ENCODE peak calls at places on chromosomes 6 and 20, in five cellular contexts. K, T, X, A and F are unnamed samples.
A peak's percentile ranks its signal among the peaks of the same experiment; 100 is the strongest.

GRCh38 chr6:166592818-166593217 is 6.3 kb upstream of the RAMACL start:
- DNase-seq in K (no peak), T (no peak), X (no peak), A (no peak), F (no peak)

GRCh38 chr6:93418448-93419303 is 683 bp downstream of the EPHA7 start:
- DNase-seq in K (no peak), T (peak; percentile 79), X (peak; percentile 72), A (no peak), F (peak; percentile 40)

GRCh38 chr6:29797120-29797519 is 30.5 kb upstream of the HLA-G start:
- DNase-seq in K (no peak), T (no peak), X (no peak), A (no peak), F (no peak)

GRCh38 chr20:24668791-24669190 is 199.4 kb downstream of the SYNDIG1 start:
- DNase-seq in K (no peak), T (no peak), X (peak; percentile 46), A (no peak), F (no peak)

GRCh38 chr6:157954150-157955117 is 27.2 kb upstream of the SYNJ2 start:
- DNase-seq in K (no peak), T (peak; percentile 43), X (no peak), A (no peak), F (peak; percentile 64)

GRCh38 chr20:39112196-39112743 is 150.1 kb downstream of the DHX35 start:
- DNase-seq in K (no peak), T (peak; percentile 89), X (no peak), A (peak; percentile 69), F (peak; percentile 29)

GRCh38 chr6:159989882-159990480 is 21.1 kb downstream of the IGF2R start:
- DNase-seq in K (no peak), T (no peak), X (no peak), A (no peak), F (no peak)

GRCh38 chr20:22492497-22492896 is 91.9 kb downstream of the FOXA2 start:
- DNase-seq in K (no peak), T (no peak), X (no peak), A (no peak), F (no peak)

GRCh38 chr6:110542311-110543024 is 66.1 kb upstream of the SLC22A16 start:
- DNase-seq in K (no peak), T (no peak), X (no peak), A (no peak), F (no peak)

GRCh38 chr20:1721687-1722512 is 64.3 kb upstream of the SIRPG start:
- DNase-seq in K (no peak), T (peak; percentile 88), X (no peak), A (no peak), F (no peak)

GRCh38 chr6:169779896-169780295 is 28.5 kb downstream of the ERMARD start:
- DNase-seq in K (no peak), T (no peak), X (no peak), A (no peak), F (no peak)

GRCh38 chr20:10634683-10635411 is 39.0 kb downstream of the JAG1 start:
- DNase-seq in K (no peak), T (no peak), X (no peak), A (no peak), F (peak; percentile 54)

GRCh38 chr6:20952605-20953004 is 418.3 kb downstream of the CDKAL1 start:
- DNase-seq in K (no peak), T (no peak), X (no peak), A (no peak), F (no peak)

GRCh38 chr6:132730560-132730959 is 16.7 kb upstream of the VNN1 start:
- DNase-seq in K (no peak), T (no peak), X (no peak), A (no peak), F (no peak)

GRCh38 chr20:35597186-35597585 is 18.4 kb upstream of the SPAG4 start:
- DNase-seq in K (no peak), T (no peak), X (no peak), A (no peak), F (no peak)

GRCh38 chr6:79134699-79135474 is 56.8 kb upstream of the PHIP start:
- DNase-seq in K (no peak), T (no peak), X (no peak), A (no peak), F (no peak)

GRCh38 chr20:32945710-32946221 is 58.5 kb downstream of the SUN5 start:
- DNase-seq in K (no peak), T (peak; percentile 77), X (no peak), A (no peak), F (no peak)

GRCh38 chr6:4637691-4638433 is 138.3 kb upstream of the CDYL start:
- DNase-seq in K (no peak), T (no peak), X (no peak), A (peak; percentile 46), F (no peak)

GRCh38 chr20:36251426-36251825 is 15.1 kb downstream of the AAR2 start:
- DNase-seq in K (no peak), T (no peak), X (peak; percentile 2), A (no peak), F (no peak)

GRCh38 chr6:33964387-33964786 is 160.6 kb upstream of the MLN start:
- DNase-seq in K (no peak), T (no peak), X (no peak), A (no peak), F (no peak)

GRCh38 chr6:9116026-9116425 is 680.7 kb upstream of the SLC35B3 start:
- DNase-seq in K (no peak), T (no peak), X (no peak), A (no peak), F (peak; percentile 13)

GRCh38 chr6:167683028-167683862 is 143.5 kb upstream of the AFDN start:
- DNase-seq in K (peak; percentile 81), T (no peak), X (peak; percentile 83), A (no peak), F (no peak)

GRCh38 chr6:42259841-42260395 is 42.3 kb upstream of the MRPS10 start:
- DNase-seq in K (no peak), T (no peak), X (no peak), A (peak; percentile 34), F (no peak)

GRCh38 chr6:66161546-66162108 is 454.6 kb upstream of the EYS start:
- DNase-seq in K (no peak), T (peak; percentile 34), X (no peak), A (no peak), F (no peak)

GRCh38 chr6:16514249-16514648 is 247.0 kb downstream of the ATXN1 start:
- DNase-seq in K (no peak), T (peak; percentile 72), X (no peak), A (peak; percentile 27), F (no peak)

GRCh38 chr20:50381771-50382593 is 128.2 kb upstream of the PTPN1 start:
- DNase-seq in K (no peak), T (no peak), X (no peak), A (no peak), F (no peak)

GRCh38 chr6:22113046-22113766 is 183.6 kb downstream of the PRL start:
- DNase-seq in K (peak; percentile 24), T (no peak), X (peak; percentile 67), A (no peak), F (no peak)

GRCh38 chr6:164200071-164200470 is 785.6 kb downstream of the QKI start:
- DNase-seq in K (no peak), T (no peak), X (no peak), A (no peak), F (no peak)

GRCh38 chr6:144528605-144529425 is 243.7 kb downstream of the UTRN start:
- DNase-seq in K (no peak), T (peak; percentile 41), X (no peak), A (no peak), F (no peak)

GRCh38 chr6:97306946-97307345 is 23.9 kb upstream of the MMS22L start:
- DNase-seq in K (no peak), T (no peak), X (no peak), A (no peak), F (no peak)

GRCh38 chr20:44858959-44859358 is 26.5 kb upstream of the YWHAB start:
- DNase-seq in K (no peak), T (peak; percentile 20), X (no peak), A (peak; percentile 37), F (no peak)

GRCh38 chr6:11961137-11961779 is 50.9 kb upstream of the HIVEP1 start:
- DNase-seq in K (no peak), T (no peak), X (no peak), A (no peak), F (no peak)
- TF ChIP-seq POLR2AphosphoS5 in K (no peak), T (no peak), X (no peak), A (no peak), F (no peak)

DNA sequence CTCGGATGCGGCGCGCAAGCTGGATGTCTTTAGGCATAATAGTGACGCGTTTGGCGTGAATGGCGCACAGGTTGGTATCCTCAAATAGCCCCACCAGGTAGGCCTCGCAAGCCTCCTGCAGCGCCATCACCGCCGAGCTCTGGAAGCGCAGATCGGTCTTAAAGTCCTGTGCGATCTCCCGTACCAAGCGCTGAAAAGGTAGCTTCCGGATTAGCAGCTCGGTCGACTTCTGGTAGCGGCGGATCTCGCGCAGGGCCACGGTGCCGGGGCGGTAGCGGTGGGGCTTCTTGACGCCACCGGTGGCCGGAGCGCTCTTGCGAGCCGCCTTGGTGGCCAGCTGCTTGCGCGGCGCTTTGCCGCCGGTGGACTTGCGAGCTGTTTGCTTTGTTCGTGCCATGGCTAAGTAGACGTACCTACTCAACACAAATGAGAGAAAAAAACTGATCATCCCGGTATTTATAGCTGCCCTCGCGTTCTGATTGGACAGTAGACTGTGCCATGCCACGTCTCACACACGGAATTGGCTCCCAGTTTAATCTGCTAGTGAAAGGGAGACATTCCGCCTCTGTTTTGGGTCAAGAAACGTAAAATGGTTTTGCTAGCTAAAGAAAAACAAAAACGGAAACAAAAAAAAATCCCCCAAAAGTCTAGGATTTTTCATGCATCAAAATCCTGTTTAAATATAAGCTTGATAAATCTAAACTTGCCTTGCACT is 40.1 kb downstream of the OR2B2 start:
- DNase-seq in K (peak; percentile 76), T (peak; percentile 93), X (peak; percentile 80), A (no peak), F (peak; percentile 80)
- TF ChIP-seq CTCF in K (no peak), T (peak; percentile 14), X (no peak), A (no peak), F (no peak)

GRCh38 chr6:131112252-131112651 is 23.0 kb upstream of the AKAP7 start:
- DNase-seq in K (no peak), T (no peak), X (no peak), A (no peak), F (no peak)

GRCh38 chr6:131101911-131102680 is 33.2 kb upstream of the AKAP7 start:
- DNase-seq in K (no peak), T (no peak), X (no peak), A (no peak), F (no peak)

GRCh38 chr6:131103869-131104268 is 31.4 kb upstream of the AKAP7 start:
- DNase-seq in K (no peak), T (no peak), X (no peak), A (no peak), F (no peak)

GRCh38 chr6:131103296-131103695 is 32.0 kb upstream of the AKAP7 start:
- DNase-seq in K (no peak), T (no peak), X (no peak), A (no peak), F (no peak)

DNA sequence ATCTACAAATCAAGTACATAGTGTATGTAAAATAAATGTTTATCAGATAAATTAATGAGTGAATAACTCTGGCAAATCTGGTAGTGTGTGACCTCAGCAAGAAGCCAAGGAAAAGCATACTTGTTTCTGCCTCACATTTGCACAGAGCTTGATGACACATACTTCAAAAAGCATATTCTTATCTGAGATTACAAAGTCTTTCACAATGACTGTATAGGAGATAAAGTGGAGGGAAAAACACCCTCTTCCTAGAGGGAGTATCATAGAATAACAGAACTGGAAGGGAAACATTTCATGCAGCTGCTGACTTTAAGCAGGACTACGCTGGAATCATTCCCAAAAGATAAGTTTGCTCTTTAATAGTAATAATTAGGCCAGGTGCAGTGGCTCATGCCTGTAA is 28.1 kb upstream of the AKAP7 start:
- DNase-seq in K (no peak), T (no peak), X (no peak), A (no peak), F (no peak)
- TF ChIP-seq POLR2AphosphoS5 in K (no peak), T (no peak), X (no peak), A (no peak), F (no peak)

GRCh38 chr6:152748843-152749242 is 1.8 kb upstream of the VIP start:
- DNase-seq in K (no peak), T (peak; percentile 44), X (no peak), A (no peak), F (no peak)
- TF ChIP-seq CTCF in K (no peak), T (no peak), X (no peak), A (peak; percentile 56), F (no peak)